ENCODE peak calls at places on chromosomes 11 and 22, in nine cellular contexts. One of them, this sample, is unnamed.

GRCh38 chr11:67463680-67464410 is 5.2 kb downstream of the TMEM134 start:
- DNase-seq in HCT116: peak; percentile 73
- DNase-seq in B cell: peak; percentile 42
- DNase-seq in lower lobe of right lung: peak; percentile 88
- DNase-seq in left ventricle myocardium inferior: peak; percentile 45
- DNase-seq in cardiac fibroblast: no peak
- DNase-seq in GM06990: no peak
- DNase-seq in Calu3: peak; percentile 89
- DNase-seq in foreskin fibroblast: no peak
- DNase-seq in this sample: no peak

GRCh38 chr22:22558071-22558971 is 744 bp downstream of the PRAME start:
- DNase-seq in HCT116: no peak
- DNase-seq in B cell: no peak
- DNase-seq in lower lobe of right lung: no peak
- DNase-seq in left ventricle myocardium inferior: no peak
- DNase-seq in cardiac fibroblast: no peak
- DNase-seq in GM06990: no peak
- DNase-seq in Calu3: no peak
- DNase-seq in foreskin fibroblast: no peak
- DNase-seq in this sample: no peak

GRCh38 chr11:74112877-74113276 is 57.9 kb downstream of the C2CD3 start:
- DNase-seq in HCT116: no peak
- DNase-seq in B cell: no peak
- DNase-seq in lower lobe of right lung: no peak
- DNase-seq in left ventricle myocardium inferior: no peak
- DNase-seq in cardiac fibroblast: no peak
- DNase-seq in GM06990: no peak
- DNase-seq in Calu3: no peak
- DNase-seq in foreskin fibroblast: no peak
- DNase-seq in this sample: no peak

GRCh38 chr22:39301926-39302325 is 17.5 kb downstream of the RPL3 start:
- DNase-seq in HCT116: no peak
- DNase-seq in B cell: no peak
- DNase-seq in lower lobe of right lung: no peak
- DNase-seq in left ventricle myocardium inferior: no peak
- DNase-seq in cardiac fibroblast: no peak
- DNase-seq in GM06990: no peak
- DNase-seq in Calu3: no peak
- DNase-seq in foreskin fibroblast: no peak
- DNase-seq in this sample: no peak

GRCh38 chr11:12087075-12087775 is 23.2 kb upstream of the MICAL2 start:
- DNase-seq in HCT116: peak; percentile 38
- DNase-seq in B cell: no peak
- DNase-seq in lower lobe of right lung: peak; percentile 68
- DNase-seq in left ventricle myocardium inferior: no peak
- DNase-seq in cardiac fibroblast: peak; percentile 63
- DNase-seq in GM06990: no peak
- DNase-seq in Calu3: peak; percentile 55
- DNase-seq in foreskin fibroblast: peak; percentile 90
- DNase-seq in this sample: no peak

GRCh38 chr11:111736191-111736590 is 30.0 kb downstream of the PPP2R1B start:
- DNase-seq in HCT116: no peak
- DNase-seq in B cell: no peak
- DNase-seq in lower lobe of right lung: no peak
- DNase-seq in left ventricle myocardium inferior: no peak
- DNase-seq in cardiac fibroblast: peak; percentile 76
- DNase-seq in GM06990: no peak
- DNase-seq in Calu3: no peak
- DNase-seq in foreskin fibroblast: peak; percentile 75
- DNase-seq in this sample: no peak

GRCh38 chr11:74687237-74688005 is 43.8 kb downstream of the CHRDL2 start:
- DNase-seq in HCT116: no peak
- DNase-seq in B cell: no peak
- DNase-seq in lower lobe of right lung: peak; percentile 6
- DNase-seq in left ventricle myocardium inferior: no peak
- DNase-seq in cardiac fibroblast: peak; percentile 54
- DNase-seq in GM06990: no peak
- DNase-seq in Calu3: no peak
- DNase-seq in foreskin fibroblast: peak; percentile 73
- DNase-seq in this sample: no peak

GRCh38 chr11:3104051-3104714 is 47.0 kb upstream of the CARS1 start:
- DNase-seq in HCT116: no peak
- DNase-seq in B cell: no peak
- DNase-seq in lower lobe of right lung: no peak
- DNase-seq in left ventricle myocardium inferior: no peak
- DNase-seq in cardiac fibroblast: no peak
- DNase-seq in GM06990: no peak
- DNase-seq in Calu3: no peak
- DNase-seq in foreskin fibroblast: no peak
- DNase-seq in this sample: peak; percentile 34

GRCh38 chr11:133992121-133992520 is 35.4 kb upstream of the IGSF9B start:
- DNase-seq in HCT116: no peak
- DNase-seq in B cell: no peak
- DNase-seq in lower lobe of right lung: no peak
- DNase-seq in left ventricle myocardium inferior: no peak
- DNase-seq in cardiac fibroblast: no peak
- DNase-seq in GM06990: no peak
- DNase-seq in Calu3: no peak
- DNase-seq in foreskin fibroblast: no peak
- DNase-seq in this sample: no peak

GRCh38 chr11:1734571-1735081 is 15.8 kb downstream of the IFITM10 start:
- DNase-seq in HCT116: no peak
- DNase-seq in B cell: no peak
- DNase-seq in lower lobe of right lung: no peak
- DNase-seq in left ventricle myocardium inferior: no peak
- DNase-seq in cardiac fibroblast: no peak
- DNase-seq in GM06990: no peak
- DNase-seq in Calu3: no peak
- DNase-seq in foreskin fibroblast: no peak
- DNase-seq in this sample: no peak

GRCh38 chr22:22026157-22026831 is 43.7 kb upstream of the TOP3B start:
- DNase-seq in HCT116: no peak
- DNase-seq in B cell: peak; percentile 48
- DNase-seq in lower lobe of right lung: no peak
- DNase-seq in left ventricle myocardium inferior: no peak
- DNase-seq in cardiac fibroblast: no peak
- DNase-seq in GM06990: peak; percentile 68
- DNase-seq in Calu3: no peak
- DNase-seq in foreskin fibroblast: no peak
- DNase-seq in this sample: no peak

GRCh38 chr22:16970446-16970845 is 37.6 kb downstream of the GAB4 start:
- DNase-seq in HCT116: no peak
- DNase-seq in B cell: no peak
- DNase-seq in lower lobe of right lung: no peak
- DNase-seq in left ventricle myocardium inferior: no peak
- DNase-seq in cardiac fibroblast: no peak
- DNase-seq in GM06990: no peak
- DNase-seq in Calu3: no peak
- DNase-seq in foreskin fibroblast: no peak
- DNase-seq in this sample: no peak

GRCh38 chr22:30857103-30857502 is 111.5 kb downstream of the MORC2 start:
- DNase-seq in HCT116: no peak
- DNase-seq in B cell: no peak
- DNase-seq in lower lobe of right lung: no peak
- DNase-seq in left ventricle myocardium inferior: no peak
- DNase-seq in cardiac fibroblast: no peak
- DNase-seq in GM06990: no peak
- DNase-seq in Calu3: no peak
- DNase-seq in foreskin fibroblast: no peak
- DNase-seq in this sample: no peak

DNA sequence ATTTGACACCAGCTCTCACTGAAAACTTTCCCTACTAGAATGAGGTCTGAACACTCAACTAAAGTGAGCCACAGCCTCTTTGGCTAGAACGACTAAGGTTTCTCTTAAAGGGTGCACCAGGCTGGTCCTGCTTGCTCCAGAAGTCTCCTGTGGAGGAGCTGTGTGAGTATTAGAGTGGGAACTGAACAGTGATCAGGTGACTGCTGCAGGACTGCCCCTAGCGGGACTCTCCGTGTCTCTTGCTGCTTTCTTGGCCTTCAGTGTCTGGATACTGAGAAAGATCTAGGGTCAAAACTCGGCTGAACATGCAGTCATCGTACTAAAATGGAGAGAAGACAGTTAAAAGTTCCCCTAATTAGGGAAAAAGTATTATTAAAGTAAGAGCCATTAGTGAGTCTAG is 34.6 kb downstream of the FAM118A start:
- DNase-seq in HCT116: no peak
- DNase-seq in B cell: no peak
- DNase-seq in lower lobe of right lung: no peak
- DNase-seq in left ventricle myocardium inferior: no peak
- DNase-seq in cardiac fibroblast: no peak
- DNase-seq in GM06990: no peak
- DNase-seq in Calu3: no peak
- DNase-seq in foreskin fibroblast: no peak
- DNase-seq in this sample: no peak
- TF ChIP-seq CTCF in HCT116: no peak
- TF ChIP-seq CTCF in B cell: no peak
- TF ChIP-seq CTCF in lower lobe of right lung: no peak
- TF ChIP-seq CTCF in left ventricle myocardium inferior: no peak
- TF ChIP-seq CTCF in cardiac fibroblast: no peak
- TF ChIP-seq CTCF in GM06990: no peak
- TF ChIP-seq CTCF in Calu3: no peak
- TF ChIP-seq CTCF in foreskin fibroblast: no peak
- TF ChIP-seq CTCF in this sample: no peak

DNA sequence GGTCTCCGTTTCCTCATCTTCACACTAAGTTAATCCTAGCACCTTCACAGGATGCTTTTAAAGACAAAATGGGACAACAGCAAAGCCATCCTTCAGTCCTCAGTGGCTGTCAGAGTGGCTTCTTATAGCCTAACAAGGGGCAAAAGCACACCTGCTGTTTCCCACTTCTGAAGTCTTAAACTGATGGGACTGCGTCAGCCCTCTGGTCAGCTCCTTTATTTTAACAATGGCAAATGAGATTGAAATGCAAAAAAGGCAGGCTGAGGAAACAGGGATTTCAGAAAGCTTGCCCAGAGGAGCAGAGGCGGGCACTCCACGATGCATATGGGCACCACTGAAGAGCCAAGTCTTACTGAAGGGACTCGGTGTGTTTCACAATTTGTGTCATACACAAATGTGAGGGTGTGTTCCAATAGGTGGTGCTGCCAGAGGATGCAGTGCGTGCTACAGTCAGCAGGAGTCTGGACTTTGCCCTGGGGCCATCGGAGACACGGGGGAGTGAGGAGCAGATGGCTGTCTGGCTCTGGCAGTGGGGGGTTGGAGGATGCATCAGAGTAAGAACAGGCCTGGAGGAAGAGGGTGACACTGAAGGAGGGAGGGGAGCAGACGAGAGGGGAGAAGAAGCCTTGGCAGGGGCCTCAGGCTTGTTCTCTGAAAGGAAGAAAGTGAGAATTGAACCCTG is 47.3 kb downstream of the TENM4 start:
- DNase-seq in HCT116: no peak
- DNase-seq in B cell: no peak
- DNase-seq in lower lobe of right lung: no peak
- DNase-seq in left ventricle myocardium inferior: no peak
- DNase-seq in cardiac fibroblast: no peak
- DNase-seq in GM06990: no peak
- DNase-seq in Calu3: no peak
- DNase-seq in foreskin fibroblast: peak; percentile 53
- DNase-seq in this sample: no peak
- TF ChIP-seq CTCF in HCT116: no peak
- TF ChIP-seq CTCF in B cell: no peak
- TF ChIP-seq CTCF in lower lobe of right lung: no peak
- TF ChIP-seq CTCF in left ventricle myocardium inferior: no peak
- TF ChIP-seq CTCF in cardiac fibroblast: no peak
- TF ChIP-seq CTCF in GM06990: no peak
- TF ChIP-seq CTCF in Calu3: no peak
- TF ChIP-seq CTCF in foreskin fibroblast: no peak
- TF ChIP-seq CTCF in this sample: no peak

DNA sequence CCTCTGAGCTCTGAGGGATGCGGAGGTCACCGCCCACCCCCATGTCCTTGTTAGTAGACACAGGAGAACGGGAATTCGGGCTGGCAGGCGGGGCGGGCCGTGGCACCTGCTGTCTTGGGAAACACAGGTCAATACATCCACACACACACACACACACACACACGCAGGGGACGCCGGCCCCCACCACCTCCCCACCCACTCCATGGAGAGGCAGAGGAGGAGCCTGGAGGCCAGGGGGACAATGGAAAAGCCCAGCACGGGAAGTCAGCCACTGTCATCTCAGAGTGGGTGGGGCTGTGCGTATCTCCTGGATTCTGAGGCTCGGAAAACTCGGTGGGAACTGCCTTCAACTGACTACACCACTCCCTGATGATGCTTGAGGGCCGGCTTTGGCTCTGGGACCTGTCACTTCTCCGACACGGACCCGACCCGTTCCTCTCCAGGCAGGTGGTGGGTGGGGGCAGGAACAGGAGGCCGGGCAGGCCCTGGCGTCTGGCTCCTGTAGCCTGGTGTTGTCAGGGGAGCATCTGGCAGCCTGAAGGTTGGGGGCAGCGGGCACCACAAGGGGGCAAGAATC is 18.5 kb upstream of the TMEM184B start:
- DNase-seq in HCT116: no peak
- DNase-seq in B cell: no peak
- DNase-seq in lower lobe of right lung: no peak
- DNase-seq in left ventricle myocardium inferior: no peak
- DNase-seq in cardiac fibroblast: no peak
- DNase-seq in GM06990: no peak
- DNase-seq in Calu3: no peak
- DNase-seq in foreskin fibroblast: no peak
- DNase-seq in this sample: no peak
- TF ChIP-seq CTCF in HCT116: no peak
- TF ChIP-seq CTCF in B cell: no peak
- TF ChIP-seq CTCF in lower lobe of right lung: no peak
- TF ChIP-seq CTCF in left ventricle myocardium inferior: no peak
- TF ChIP-seq CTCF in cardiac fibroblast: no peak
- TF ChIP-seq CTCF in GM06990: no peak
- TF ChIP-seq CTCF in Calu3: no peak
- TF ChIP-seq CTCF in foreskin fibroblast: no peak
- TF ChIP-seq CTCF in this sample: no peak

GRCh38 chr11:13152736-13153541 is 124.7 kb upstream of the BMAL1 start:
- DNase-seq in HCT116: no peak
- DNase-seq in B cell: no peak
- DNase-seq in lower lobe of right lung: no peak
- DNase-seq in left ventricle myocardium inferior: no peak
- DNase-seq in cardiac fibroblast: peak; percentile 48
- DNase-seq in GM06990: no peak
- DNase-seq in Calu3: no peak
- DNase-seq in foreskin fibroblast: peak; percentile 66
- DNase-seq in this sample: no peak
- TF ChIP-seq CTCF in HCT116: peak; percentile 55
- TF ChIP-seq CTCF in B cell: no peak
- TF ChIP-seq CTCF in lower lobe of right lung: peak; percentile 40
- TF ChIP-seq CTCF in left ventricle myocardium inferior: peak; percentile 58
- TF ChIP-seq CTCF in cardiac fibroblast: peak; percentile 48
- TF ChIP-seq CTCF in GM06990: peak; percentile 28
- TF ChIP-seq CTCF in Calu3: no peak
- TF ChIP-seq CTCF in foreskin fibroblast: peak; percentile 51
- TF ChIP-seq CTCF in this sample: peak; percentile 17

GRCh38 chr11:17790453-17790852 is 55.9 kb downstream of the KCNC1 start:
- DNase-seq in HCT116: no peak
- DNase-seq in B cell: no peak
- DNase-seq in lower lobe of right lung: no peak
- DNase-seq in left ventricle myocardium inferior: no peak
- DNase-seq in cardiac fibroblast: peak; percentile 5
- DNase-seq in GM06990: no peak
- DNase-seq in Calu3: no peak
- DNase-seq in foreskin fibroblast: peak; percentile 82
- DNase-seq in this sample: no peak
- TF ChIP-seq CTCF in HCT116: no peak
- TF ChIP-seq CTCF in B cell: no peak
- TF ChIP-seq CTCF in lower lobe of right lung: no peak
- TF ChIP-seq CTCF in left ventricle myocardium inferior: no peak
- TF ChIP-seq CTCF in cardiac fibroblast: no peak
- TF ChIP-seq CTCF in GM06990: no peak
- TF ChIP-seq CTCF in Calu3: no peak
- TF ChIP-seq CTCF in foreskin fibroblast: no peak
- TF ChIP-seq CTCF in this sample: no peak